ENCODE peak calls at places on chromosomes 3 and 15, in eight cellular contexts. I is psoas muscle, B is OCI-LY7, R is suprapubic skin, A is body of pancreas, Q is retinal pigment epithelial cell, Z is prostate gland, H is neural crest cell. G is an unnamed sample.

GRCh38 chr15:45704329-45705249 is 69.8 kb downstream of the SQOR start:
- DNase-seq in I (no peak), B (no peak), R (peak), A (peak), Q (no peak), Z (no peak), H (peak), G (peak)

GRCh38 chr3:24508423-24508839 is 13.8 kb upstream of the THRB start:
- DNase-seq in I (no peak), B (no peak), R (no peak), A (no peak), Q (no peak), Z (no peak), H (no peak), G (no peak)

GRCh38 chr3:21174461-21174860 is 576.5 kb downstream of the ZNF385D start:
- DNase-seq in I (no peak), B (no peak), R (no peak), A (no peak), Q (peak), Z (no peak), H (no peak), G (no peak)

GRCh38 chr15:39746176-39746575 is 36.5 kb downstream of the FSIP1 start:
- DNase-seq in I (no peak), B (no peak), R (no peak), A (no peak), Q (no peak), Z (no peak), H (no peak), G (no peak)

GRCh38 chr3:188244395-188244861 is 90.5 kb downstream of the LPP start:
- DNase-seq in I (no peak), B (peak), R (no peak), A (no peak), Q (no peak), Z (no peak), H (no peak), G (no peak)

GRCh38 chr3:191775451-191776233 is 314.7 kb downstream of the PYDC2 start:
- DNase-seq in I (no peak), B (no peak), R (no peak), A (no peak), Q (peak), Z (no peak), H (no peak), G (no peak)

GRCh38 chr3:144189044-144189443 is 217.4 kb downstream of the DIPK2A start:
- DNase-seq in I (no peak), B (no peak), R (no peak), A (no peak), Q (no peak), Z (no peak), H (no peak), G (no peak)

GRCh38 chr3:110518031-110518430 is 553.6 kb upstream of the NECTIN3 start:
- DNase-seq in I (no peak), B (no peak), R (no peak), A (no peak), Q (no peak), Z (no peak), H (no peak), G (no peak)

GRCh38 chr3:45692866-45693265 is 3.7 kb downstream of the SACM1L start:
- DNase-seq in I (no peak), B (no peak), R (no peak), A (no peak), Q (no peak), Z (no peak), H (no peak), G (no peak)

GRCh38 chr15:73273181-73274002 is 95.4 kb downstream of the HCN4 start:
- DNase-seq in I (peak), B (peak), R (no peak), A (peak), Q (no peak), Z (peak), H (peak), G (peak)

GRCh38 chr3:101730839-101731238 is 6.4 kb downstream of the CEP97 start:
- DNase-seq in I (no peak), B (no peak), R (no peak), A (no peak), Q (no peak), Z (no peak), H (no peak), G (no peak)

GRCh38 chr3:197028711-197029510 is 706 bp downstream of the MELTF start:
- DNase-seq in I (no peak), B (peak), R (no peak), A (no peak), Q (no peak), Z (no peak), H (no peak), G (no peak)

GRCh38 chr15:27121672-27122071 is 150.7 kb downstream of the GABRG3 start:
- DNase-seq in I (no peak), B (no peak), R (no peak), A (no peak), Q (no peak), Z (no peak), H (no peak), G (no peak)

GRCh38 chr3:127483902-127484591 is 106.5 kb downstream of the TPRA1 start:
- DNase-seq in I (no peak), B (no peak), R (peak), A (no peak), Q (no peak), Z (no peak), H (no peak), G (no peak)

GRCh38 chr15:25623708-25624107 is 184.9 kb upstream of the UBE3A start:
- DNase-seq in I (no peak), B (no peak), R (no peak), A (no peak), Q (no peak), Z (no peak), H (no peak), G (no peak)

GRCh38 chr3:177977381-177978158 is 558.7 kb upstream of the KCNMB2 start:
- DNase-seq in I (no peak), B (no peak), R (no peak), A (no peak), Q (peak), Z (no peak), H (no peak), G (no peak)

GRCh38 chr3:78875851-78876250 is 891.9 kb downstream of the ROBO1 start:
- DNase-seq in I (no peak), B (no peak), R (no peak), A (no peak), Q (no peak), Z (no peak), H (no peak), G (no peak)

GRCh38 chr3:142975316-142975995 is 12.0 kb upstream of the PAQR9 start:
- DNase-seq in I (no peak), B (no peak), R (no peak), A (no peak), Q (no peak), Z (no peak), H (no peak), G (no peak)
- TF ChIP-seq CTCF in I (no peak), B (peak), R (no peak), A (no peak), Q (peak), Z (no peak), H (no peak), G (no peak)

DNA sequence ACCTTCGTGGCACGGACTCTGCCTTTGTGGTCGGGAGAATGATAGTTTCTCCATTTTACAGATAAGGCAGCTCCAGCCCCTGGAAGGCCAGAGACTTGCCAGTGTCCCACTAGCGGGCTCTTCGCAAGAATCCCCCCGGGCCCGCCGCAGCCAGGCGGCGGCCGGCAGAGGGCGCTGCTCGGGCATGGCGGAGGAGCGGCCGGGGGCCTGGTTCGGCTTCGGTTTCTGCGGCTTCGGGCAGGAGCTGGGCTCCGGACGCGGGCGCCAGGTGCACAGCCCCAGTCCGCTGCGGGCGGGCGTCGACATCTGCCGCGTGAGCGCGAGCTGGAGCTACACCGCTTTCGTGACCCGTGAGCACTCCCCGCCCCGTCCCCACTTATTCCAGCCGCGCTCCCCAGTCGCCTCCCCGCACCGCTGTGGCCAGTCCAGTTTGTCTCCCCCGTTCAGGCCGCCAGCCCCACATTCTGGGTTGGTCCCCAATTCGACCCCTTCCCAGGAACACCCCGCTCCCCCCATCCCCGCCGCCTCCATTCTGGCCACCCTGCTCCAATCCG is 1.9 kb downstream of the RCCD1 start:
- DNase-seq in I (peak), B (peak), R (no peak), A (peak), Q (no peak), Z (peak), H (peak), G (peak)
- TF ChIP-seq CTCF in I (peak), B (peak), R (peak), A (peak), Q (peak), Z (peak), H (peak), G (peak)

DNA sequence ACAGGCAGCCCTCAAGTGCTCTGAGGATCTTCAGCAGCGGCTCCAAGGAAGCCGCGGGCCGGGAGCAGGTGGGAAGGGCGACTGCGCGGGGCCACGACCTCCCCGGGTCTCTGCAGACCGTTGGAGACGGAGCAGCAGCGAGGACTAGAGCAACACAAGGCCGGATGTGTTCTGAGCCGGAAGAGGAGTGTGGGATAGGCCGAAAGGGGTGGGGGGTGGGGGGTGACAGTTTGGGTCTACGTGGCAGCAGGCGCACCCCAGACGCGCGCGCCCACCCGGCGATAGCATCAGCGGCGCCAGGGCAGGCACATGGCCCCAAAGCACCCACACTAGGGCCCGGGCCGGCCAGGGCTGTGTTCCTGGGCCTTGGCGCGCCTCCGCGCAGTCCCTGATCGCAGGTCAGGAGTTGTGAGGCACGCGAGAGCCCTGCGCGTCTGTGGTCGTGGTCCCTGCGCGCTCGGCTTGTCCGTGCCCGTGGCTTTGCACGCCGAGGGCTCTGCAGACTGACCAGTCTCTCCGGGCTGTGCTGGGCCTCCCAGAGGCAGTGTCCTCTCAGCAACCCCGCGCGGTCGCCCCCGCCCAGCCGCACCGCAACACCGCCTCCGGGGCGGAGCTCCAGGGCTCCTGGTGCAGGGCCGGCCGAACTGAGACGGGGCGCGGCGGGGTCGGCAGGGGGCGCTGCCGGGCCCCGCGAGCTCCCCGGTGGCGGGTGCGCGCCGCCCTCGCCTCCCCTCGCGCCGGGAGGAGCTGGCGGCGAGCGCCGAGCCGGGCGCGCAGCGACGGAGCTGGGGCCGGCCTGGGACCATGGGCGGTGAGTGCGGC is at the start of gene PXYLP1:
- DNase-seq in I (peak), B (peak), R (peak), A (peak), Q (peak), Z (peak), H (peak), G (peak)
- TF ChIP-seq CTCF in I (peak), B (peak), R (peak), A (peak), Q (peak), Z (peak), H (peak), G (peak)

GRCh38 chr3:38281895-38282686 is at the start of gene SLC22A14:
- DNase-seq in I (no peak), B (no peak), R (no peak), A (no peak), Q (no peak), Z (no peak), H (no peak), G (no peak)
- TF ChIP-seq CTCF in I (no peak), B (peak), R (no peak), A (no peak), Q (peak), Z (no peak), H (no peak), G (peak)

GRCh38 chr15:100932676-100933348 is 13.7 kb downstream of the LRRK1 start:
- DNase-seq in I (no peak), B (peak), R (no peak), A (no peak), Q (no peak), Z (no peak), H (no peak), G (no peak)

GRCh38 chr15:100934166-100934565 is 15.0 kb downstream of the LRRK1 start:
- DNase-seq in I (no peak), B (no peak), R (no peak), A (no peak), Q (no peak), Z (no peak), H (no peak), G (no peak)

GRCh38 chr15:100937171-100937570 is 18.0 kb downstream of the LRRK1 start:
- DNase-seq in I (no peak), B (no peak), R (no peak), A (no peak), Q (no peak), Z (no peak), H (no peak), G (no peak)

GRCh38 chr15:100931143-100931890 is 12.2 kb downstream of the LRRK1 start:
- DNase-seq in I (no peak), B (peak), R (no peak), A (no peak), Q (no peak), Z (no peak), H (no peak), G (no peak)

DNA sequence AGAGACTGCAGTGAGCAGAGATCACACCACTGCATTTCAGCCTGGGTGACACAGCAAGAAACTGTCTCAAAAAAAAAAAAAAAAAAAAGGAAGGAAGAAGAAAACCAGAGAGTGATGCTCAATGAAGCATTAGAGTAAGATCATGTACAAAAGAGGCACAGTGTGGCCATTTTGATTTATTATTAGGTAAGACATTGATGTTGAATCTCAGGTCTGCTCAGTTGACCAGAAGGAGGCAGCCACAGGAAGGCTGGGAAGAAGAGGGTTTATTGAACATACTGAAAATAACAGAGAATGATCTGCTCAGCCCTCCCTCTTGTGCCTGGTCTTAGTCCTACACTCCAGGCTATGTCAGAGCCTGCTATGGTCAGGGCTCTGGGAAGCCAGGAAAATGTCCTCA is 15.6 kb downstream of the LRRK1 start:
- DNase-seq in I (no peak), B (peak), R (no peak), A (no peak), Q (no peak), Z (no peak), H (no peak), G (no peak)
- TF ChIP-seq CTCF in I (no peak), B (peak), R (no peak), A (no peak), Q (no peak), Z (no peak), H (no peak), G (no peak)

DNA sequence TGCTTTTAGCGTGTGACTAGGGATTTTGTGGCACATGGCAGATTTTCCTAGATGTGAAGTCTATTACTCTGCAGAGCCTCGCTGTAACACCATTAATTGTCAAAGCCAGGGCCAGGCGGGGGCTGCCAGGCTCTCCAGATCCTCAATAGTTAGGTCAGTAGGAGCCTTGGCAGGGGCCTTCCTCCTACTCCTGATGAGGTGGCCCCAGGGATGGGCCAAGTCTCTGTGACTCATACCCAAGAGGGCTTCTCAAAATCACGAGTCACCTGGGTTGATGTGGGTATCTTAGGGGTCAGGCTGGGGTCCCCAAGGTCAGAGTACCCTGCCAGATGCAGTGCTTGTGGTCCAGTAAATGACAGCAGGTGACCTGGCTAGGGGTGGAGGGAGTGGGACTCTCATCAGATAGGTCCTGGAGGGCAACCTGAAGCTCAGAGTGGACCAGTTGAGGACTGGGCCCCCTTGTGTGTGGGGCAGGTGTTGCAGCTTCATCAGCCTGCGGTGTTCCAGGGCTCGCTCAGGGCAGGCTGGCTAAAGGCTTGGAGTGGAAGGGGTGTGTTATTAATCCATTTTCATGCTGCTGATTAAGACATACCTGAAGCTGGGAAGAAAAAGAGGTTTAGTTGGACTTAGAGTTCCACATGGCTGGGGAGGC is 88.5 kb upstream of the MYZAP start:
- DNase-seq in I (no peak), B (peak), R (no peak), A (no peak), Q (no peak), Z (no peak), H (no peak), G (peak)
- TF ChIP-seq CTCF in I (no peak), B (peak), R (no peak), A (no peak), Q (peak), Z (peak), H (peak), G (peak)

GRCh38 chr15:74373731-74374647 is 6.5 kb upstream of the CYP11A1 start:
- DNase-seq in I (peak), B (peak), R (peak), A (peak), Q (no peak), Z (peak), H (peak), G (peak)

GRCh38 chr15:74375303-74375693 is 7.9 kb upstream of the CYP11A1 start:
- DNase-seq in I (peak), B (peak), R (peak), A (peak), Q (no peak), Z (peak), H (peak), G (peak)

GRCh38 chr15:74376226-74376625 is 8.8 kb upstream of the CYP11A1 start:
- DNase-seq in I (no peak), B (no peak), R (peak), A (no peak), Q (no peak), Z (no peak), H (no peak), G (no peak)

GRCh38 chr15:74373056-74373650 is 5.7 kb upstream of the CYP11A1 start:
- DNase-seq in I (no peak), B (no peak), R (peak), A (no peak), Q (no peak), Z (no peak), H (no peak), G (no peak)

DNA sequence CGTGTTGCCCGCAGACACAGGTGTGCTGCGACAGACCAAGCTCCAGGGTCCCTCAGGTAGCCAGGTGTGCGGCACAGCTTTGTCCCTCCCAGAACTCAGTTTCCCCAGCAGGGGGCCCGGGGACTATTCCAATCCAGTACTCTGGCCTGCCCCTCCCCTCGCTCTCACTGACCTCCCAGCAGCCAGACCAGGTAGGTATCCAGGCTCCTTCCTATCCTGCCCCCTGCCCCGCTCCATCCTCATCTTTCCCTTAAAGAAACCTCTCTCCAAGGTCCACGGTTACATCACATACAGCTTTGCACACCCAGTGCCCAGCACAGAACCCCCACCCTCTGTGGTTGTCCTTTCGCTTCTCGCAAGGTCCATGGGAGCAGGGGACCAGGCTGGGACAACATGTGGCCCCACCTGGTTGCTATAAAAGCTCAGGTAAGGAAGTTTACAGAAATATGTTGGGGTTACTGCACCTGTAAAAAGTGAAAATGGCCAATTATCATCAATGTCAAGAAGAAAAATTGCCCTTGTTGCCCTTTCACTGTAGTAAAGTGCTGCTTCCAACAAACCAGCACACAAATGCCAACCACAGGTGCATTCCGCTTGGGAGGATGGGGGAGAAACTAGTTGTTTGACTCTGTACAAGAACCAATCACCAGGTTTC is 7.3 kb upstream of the CYP11A1 start:
- DNase-seq in I (no peak), B (no peak), R (no peak), A (no peak), Q (no peak), Z (no peak), H (no peak), G (no peak)
- TF ChIP-seq CTCF in I (no peak), B (no peak), R (no peak), A (no peak), Q (peak), Z (no peak), H (no peak), G (no peak)

DNA sequence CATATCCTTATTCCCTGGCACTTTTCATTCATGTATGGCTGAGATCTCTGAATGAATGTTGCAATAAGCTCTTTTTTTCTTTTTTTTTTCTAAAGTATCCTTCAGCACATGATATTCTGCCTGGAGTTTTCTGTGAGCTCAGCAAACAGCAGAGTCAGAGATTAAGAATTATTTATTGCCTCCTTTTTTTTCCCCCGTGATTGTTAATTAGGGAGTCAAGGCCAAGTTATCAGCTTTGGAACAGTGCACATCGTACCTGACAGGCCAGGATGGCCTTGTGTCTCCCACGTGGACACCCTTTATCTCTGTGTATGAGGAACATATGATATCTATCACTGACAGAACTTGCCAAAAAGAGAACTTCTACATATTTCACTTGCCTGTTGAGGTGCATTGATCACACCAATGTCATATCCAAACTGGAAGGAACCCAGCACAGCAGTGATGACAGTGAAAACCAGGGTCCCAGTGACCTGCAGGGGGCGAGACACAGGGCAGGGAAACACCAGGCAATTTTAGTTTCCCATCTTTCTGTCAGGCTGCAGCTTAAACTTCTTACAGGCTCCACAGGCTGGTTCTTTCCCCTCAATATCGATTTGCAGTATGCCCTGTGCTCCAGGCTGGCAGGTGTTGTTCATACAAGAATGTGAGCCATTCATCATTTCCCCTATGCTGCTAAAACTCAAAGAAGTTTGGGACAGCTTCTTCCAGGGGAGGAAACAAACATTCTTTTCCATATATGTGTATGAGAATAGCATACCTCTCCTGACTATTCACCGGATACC is 8.2 kb downstream of the SLC2A2 start:
- DNase-seq in I (no peak), B (no peak), R (no peak), A (no peak), Q (no peak), Z (no peak), H (peak), G (peak)
- TF ChIP-seq CTCF in I (no peak), B (peak), R (no peak), A (no peak), Q (peak), Z (no peak), H (peak), G (peak)